ENCODE peak calls at places on chromosomes 13 and 19, in seven cellular contexts. H is germinal center; B is fibroblast of mammary gland; V is naive thymus-derived CD4-positive, alpha-beta T cell; K is stimulated activated CD8-positive, alpha-beta memory T cell treated with anti-CD3 and anti-CD28 coated beads, Interleukin-7, amount 100 ng/mL, for 1 hour; R is GM10248; L is RWPE1. O is an unnamed sample.

GRCh38 chr13:26927511-26927910 is 166.9 kb upstream of the GPR12 start:
- DNase-seq in K (no peak), H (no peak), R (no peak), B (no peak), V (no peak), L (no peak), O (no peak)

GRCh38 chr13:25494708-25495411 is 123.1 kb downstream of the ATP8A2 start:
- DNase-seq in V (no peak), K (no peak), L (no peak), R (no peak), B (no peak), H (no peak), O (no peak)

GRCh38 chr19:35344511-35345031 is 3.1 kb upstream of the FFAR1 start:
- DNase-seq in L (no peak), V (no peak), H (no peak), B (no peak), R (no peak), K (no peak), O (no peak)

GRCh38 chr13:49935171-49936084 is 712 bp downstream of the SPRYD7 start:
- DNase-seq in R (peak; percentile 30), B (peak; percentile 67), L (peak; percentile 30), V (peak; percentile 14), K (no peak), H (peak; percentile 18), O (peak; percentile 18)

GRCh38 chr19:39335168-39335567 is 675 bp downstream of the GMFG start:
- DNase-seq in R (no peak), K (no peak), L (no peak), B (no peak), V (no peak), H (no peak), O (no peak)

GRCh38 chr19:45168767-45169351 is 8.1 kb upstream of the NKPD1 start:
- DNase-seq in R (no peak), K (no peak), H (no peak), B (no peak), L (no peak), V (no peak), O (no peak)

GRCh38 chr19:18762125-18763023 is 28.7 kb downstream of the COMP start:
- DNase-seq in H (no peak), R (no peak), L (peak; percentile 90), V (no peak), K (no peak), B (peak; percentile 43), O (no peak)

GRCh38 chr13:90717451-90717936 is 630.0 kb upstream of the MIR17HG start:
- DNase-seq in K (no peak), V (no peak), L (peak; percentile 56), B (peak; percentile 85), H (no peak), R (no peak), O (peak; percentile 9)

GRCh38 chr19:12666305-12667048 is at the start of the genes MAN2B1 and WDR83:
- DNase-seq in B (peak; percentile 40), L (peak; percentile 90), K (peak; percentile 54), R (peak; percentile 94), V (peak; percentile 74), H (peak; percentile 95), O (peak; percentile 48)

GRCh38 chr19:14432817-14433453 is at the start of gene PKN1:
- DNase-seq in V (peak; percentile 47), L (peak; percentile 41), H (peak; percentile 79), B (no peak), R (peak; percentile 90), K (no peak), O (no peak)

GRCh38 chr19:50333235-50333736 is 4.1 kb upstream of the KCNC3 start:
- DNase-seq in H (peak; percentile 83), V (no peak), L (peak; percentile 86), R (peak; percentile 83), K (peak; percentile 76), B (peak; percentile 84), O (peak; percentile 53)

GRCh38 chr19:56142087-56142787 is 1.1 kb downstream of the ZNF444 start:
- DNase-seq in R (no peak), B (no peak), L (no peak), H (no peak), K (no peak), V (no peak), O (no peak)

GRCh38 chr19:15297416-15298224 is 34.7 kb downstream of the BRD4 start:
- DNase-seq in L (peak; percentile 79), H (no peak), R (no peak), K (no peak), V (peak; percentile 44), B (peak; percentile 63), O (no peak)

GRCh38 chr19:49331616-49332055 is 3.6 kb upstream of the CD37 start:
- DNase-seq in R (peak; percentile 74), H (peak; percentile 77), B (peak; percentile 68), L (peak; percentile 57), K (no peak), V (peak; percentile 62), O (peak; percentile 29)

GRCh38 chr19:19579533-19580361 is 38.7 kb downstream of the PBX4 start:
- DNase-seq in V (no peak), H (no peak), K (no peak), L (no peak), B (no peak), R (no peak), O (no peak)

GRCh38 chr13:100403675-100404074 is 184.9 kb downstream of the GGACT start:
- DNase-seq in H (no peak), K (no peak), R (no peak), V (no peak), B (no peak), L (no peak), O (no peak)

GRCh38 chr13:75544681-75545333 is 4.8 kb upstream of the UCHL3 start:
- DNase-seq in V (no peak), R (no peak), K (no peak), B (peak; percentile 96), L (peak; percentile 53), H (no peak), O (peak; percentile 54)

GRCh38 chr19:41705393-41706174 is 2.8 kb upstream of the CEACAM5 start:
- DNase-seq in L (peak; percentile 26), V (peak; percentile 45), R (peak; percentile 40), B (peak; percentile 4), H (no peak), K (no peak), O (no peak)

GRCh38 chr19:27675771-27676170 is 1537.2 kb downstream of the UQCRFS1 start:
- DNase-seq in B (no peak), V (no peak), R (no peak), H (no peak), K (no peak), L (no peak), O (no peak)

GRCh38 chr13:50081106-50081898 is 66.1 kb downstream of the KCNRG start:
- DNase-seq in H (peak; percentile 38), K (peak; percentile 12), V (no peak), B (no peak), L (no peak), R (peak; percentile 33), O (no peak)

GRCh38 chr13:42280537-42280936 is 8.6 kb downstream of the AKAP11 start:
- DNase-seq in K (no peak), R (no peak), L (no peak), B (no peak), H (no peak), V (no peak), O (no peak)

GRCh38 chr19:33063356-33064116 is 1.2 kb downstream of the RHPN2 start:
- DNase-seq in K (no peak), B (peak; percentile 18), V (no peak), H (no peak), R (no peak), L (peak; percentile 20), O (no peak)

GRCh38 chr13:79228972-79229371 is 177.1 kb downstream of the RBM26 start:
- DNase-seq in R (no peak), L (peak; percentile 30), H (no peak), V (no peak), K (no peak), B (no peak), O (no peak)

GRCh38 chr13:24557121-24557520 is 44.5 kb upstream of the PARP4 start:
- DNase-seq in K (no peak), B (peak; percentile 52), H (no peak), R (no peak), L (no peak), V (no peak), O (no peak)

GRCh38 chr13:41456768-41457588 is at the start of gene RGCC:
- DNase-seq in K (peak; percentile 88), B (peak; percentile 45), H (peak; percentile 75), L (peak; percentile 30), V (peak; percentile 89), R (peak; percentile 91), O (peak; percentile 7)

GRCh38 chr19:31639306-31639705 is 290.1 kb upstream of the TSHZ3 start:
- DNase-seq in V (no peak), B (peak; percentile 13), K (no peak), H (no peak), R (no peak), L (no peak), O (peak; percentile 22)

GRCh38 chr19:48501446-48501960 is 10.1 kb downstream of the LMTK3 start:
- DNase-seq in V (peak; percentile 62), H (peak; percentile 55), K (no peak), R (peak; percentile 68), L (no peak), B (no peak), O (no peak)

GRCh38 chr13:33213024-33213795 is 72.3 kb downstream of the STARD13 start:
- DNase-seq in B (no peak), V (no peak), L (peak; percentile 36), R (no peak), K (no peak), H (no peak), O (no peak)

GRCh38 chr13:114131581-114132418 is 623 bp downstream of the RASA3 start:
- DNase-seq in V (peak; percentile 58), R (no peak), B (no peak), K (no peak), H (peak; percentile 44), L (no peak), O (no peak)

GRCh38 chr13:30845297-30846214 is 60.5 kb upstream of the MEDAG start:
- DNase-seq in H (no peak), K (no peak), B (no peak), L (no peak), R (no peak), V (no peak), O (no peak)

GRCh38 chr13:50366488-50367174 is 351.4 kb downstream of the KCNRG start:
- DNase-seq in K (no peak), R (peak; percentile 50), H (no peak), B (no peak), L (no peak), V (no peak), O (no peak)